ENCODE peak calls at places on chromosomes 13 and 19, in ten cellular contexts. H, M, D, A, P, C, S, X, I and Z are unnamed samples.

GRCh38 chr13:110563463-110563774 is 1.9 kb upstream of the RAB20 start:
- DNase-seq in H (no peak), M (no peak), D (no peak), A (no peak), P (no peak), C (no peak), S (no peak), X (no peak), I (no peak), Z (no peak)

GRCh38 chr19:2014731-2015610 is 543 bp downstream of the BTBD2 start:
- DNase-seq in H (no peak), M (no peak), D (no peak), A (no peak), P (no peak), C (no peak), S (no peak), X (no peak), I (no peak), Z (no peak)

GRCh38 chr13:101157261-101157660 is 259.0 kb downstream of the NALCN start:
- DNase-seq in H (no peak), M (no peak), D (no peak), A (no peak), P (no peak), C (no peak), S (no peak), X (peak; percentile 4), I (no peak), Z (no peak)

GRCh38 chr13:76129305-76130040 is 493.3 kb downstream of the LMO7 start:
- DNase-seq in H (no peak), M (no peak), D (no peak), A (no peak), P (no peak), C (no peak), S (no peak), X (no peak), I (no peak), Z (no peak)

GRCh38 chr13:30303269-30303668 is 4.1 kb downstream of the KATNAL1 start:
- DNase-seq in H (no peak), M (no peak), D (no peak), A (no peak), P (no peak), C (no peak), S (no peak), X (no peak), I (no peak), Z (no peak)

GRCh38 chr13:90272356-90272755 is 1075.1 kb upstream of the MIR17HG start:
- DNase-seq in H (no peak), M (no peak), D (no peak), A (no peak), P (no peak), C (peak; percentile 26), S (peak; percentile 65), X (peak; percentile 81), I (no peak), Z (no peak)

GRCh38 chr19:4914736-4915501 is 5.6 kb downstream of the UHRF1 start:
- DNase-seq in H (peak; percentile 89), M (peak; percentile 91), D (no peak), A (no peak), P (peak; percentile 90), C (peak; percentile 80), S (peak; percentile 73), X (peak; percentile 87), I (peak; percentile 71), Z (peak; percentile 89)

GRCh38 chr19:4977299-4978174 is 8.6 kb downstream of the KDM4B start:
- DNase-seq in H (peak; percentile 37), M (no peak), D (peak; percentile 85), A (no peak), P (peak; percentile 88), C (peak; percentile 90), S (peak; percentile 92), X (peak; percentile 67), I (no peak), Z (peak; percentile 74)

GRCh38 chr19:48493718-48494515 is 17.7 kb downstream of the LMTK3 start:
- DNase-seq in H (no peak), M (no peak), D (no peak), A (no peak), P (no peak), C (no peak), S (no peak), X (no peak), I (no peak), Z (no peak)

GRCh38 chr19:48490980-48491792 is 20.4 kb downstream of the LMTK3 start:
- DNase-seq in H (peak; percentile 66), M (peak; percentile 74), D (no peak), A (no peak), P (no peak), C (no peak), S (no peak), X (no peak), I (peak; percentile 48), Z (no peak)

GRCh38 chr19:48491793-48492123 is 19.9 kb downstream of the LMTK3 start:
- DNase-seq in H (no peak), M (no peak), D (no peak), A (no peak), P (no peak), C (no peak), S (no peak), X (no peak), I (no peak), Z (no peak)

GRCh38 chr19:48495391-48495790 is 16.2 kb downstream of the LMTK3 start:
- DNase-seq in H (no peak), M (no peak), D (no peak), A (no peak), P (no peak), C (no peak), S (peak; percentile 41), X (no peak), I (no peak), Z (no peak)

GRCh38 chr19:48492925-48493717 is 18.5 kb downstream of the LMTK3 start:
- DNase-seq in H (peak; percentile 98), M (peak; percentile 88), D (peak; percentile 97), A (peak; percentile 95), P (peak; percentile 96), C (peak; percentile 99), S (peak; percentile 99), X (peak; percentile 92), I (peak; percentile 99), Z (peak; percentile 85)
- H3K4me3 ChIP-seq in H (peak overlapping the region; percentile 44), M (peak overlapping the region; percentile 58), D (peak overlapping the region; percentile 41), A (peak overlapping the region; percentile 25), P (peak overlapping the region; percentile 60), C (peak overlapping the region; percentile 60), S (peak overlapping the region; percentile 58), X (peak overlapping the region; percentile 69), I (no peak overlapping the region), Z (peak overlapping the region; percentile 34)

GRCh38 chr13:113122571-113123225 is at the start of gene F10:
- DNase-seq in H (peak; percentile 78), M (no peak), D (peak; percentile 62), A (peak; percentile 47), P (peak; percentile 75), C (peak; percentile 74), S (peak; percentile 78), X (no peak), I (peak; percentile 41), Z (no peak)
- TF ChIP-seq CTCF in H (peak; percentile 57), M (no peak), D (no peak), A (no peak), P (peak; percentile 29), C (no peak), S (peak; percentile 5), X (no peak), I (no peak), Z (no peak)

GRCh38 chr13:23901365-23901764 is 4.1 kb upstream of the C1QTNF9B start:
- DNase-seq in H (no peak), M (no peak), D (no peak), A (no peak), P (peak; percentile 44), C (peak; percentile 18), S (no peak), X (peak; percentile 70), I (no peak), Z (no peak)

GRCh38 chr13:23903906-23904280 is 6.6 kb upstream of the C1QTNF9B start:
- DNase-seq in H (no peak), M (no peak), D (no peak), A (no peak), P (no peak), C (no peak), S (no peak), X (no peak), I (no peak), Z (no peak)

GRCh38 chr13:23899555-23899954 is 2.3 kb upstream of the C1QTNF9B start:
- DNase-seq in H (no peak), M (no peak), D (peak; percentile 37), A (peak; percentile 59), P (peak; percentile 64), C (peak; percentile 79), S (peak; percentile 59), X (peak; percentile 37), I (no peak), Z (peak; percentile 33)

GRCh38 chr13:23905766-23906165 is 8.5 kb upstream of the C1QTNF9B start:
- DNase-seq in H (no peak), M (no peak), D (no peak), A (no peak), P (no peak), C (peak; percentile 16), S (no peak), X (no peak), I (no peak), Z (no peak)

DNA sequence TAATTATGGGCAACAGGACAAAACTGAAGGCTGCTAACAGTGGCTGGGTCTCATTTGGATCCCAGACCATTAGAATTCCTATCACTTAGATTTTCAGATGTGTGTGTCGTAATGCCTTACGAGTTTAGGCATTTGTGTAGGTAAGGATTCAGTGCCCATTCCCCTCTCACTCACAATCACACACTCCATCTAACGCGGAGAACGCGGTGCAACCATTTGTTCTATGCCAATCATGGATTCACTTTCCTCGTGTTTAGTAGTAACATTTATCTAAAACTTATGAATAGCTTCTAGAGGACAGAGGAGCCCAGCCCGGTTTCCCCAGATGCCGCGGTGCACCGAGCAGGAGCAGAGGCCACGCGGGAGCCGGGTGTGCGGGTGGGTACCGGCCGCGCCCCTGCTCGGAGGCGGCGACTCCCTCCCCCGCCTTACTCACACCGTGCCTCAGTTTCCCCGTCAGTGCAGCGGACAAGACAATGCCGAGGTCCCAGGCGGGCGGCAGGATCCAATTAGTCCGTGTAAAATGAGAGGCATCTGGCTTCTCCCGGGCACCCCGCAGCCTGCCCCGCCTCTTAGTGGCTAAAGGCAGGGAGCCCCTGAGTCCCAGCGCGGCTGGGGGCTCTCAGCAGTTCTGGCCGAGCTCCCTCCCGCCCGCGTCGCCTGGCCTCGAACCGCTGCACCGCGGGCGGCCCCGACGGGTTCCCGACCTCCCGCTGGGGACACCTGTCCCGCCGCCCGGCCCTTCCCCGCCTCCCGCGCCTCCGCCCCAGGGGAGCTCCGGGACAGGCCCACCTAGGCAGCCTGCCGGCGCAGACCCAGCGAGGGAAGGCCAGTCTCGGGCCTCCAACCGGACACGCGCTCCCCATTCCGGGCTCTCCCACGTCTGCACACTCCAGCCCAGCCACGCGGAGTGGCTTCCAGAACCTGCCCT is 5.9 kb upstream of the C1QTNF9B start:
- DNase-seq in H (no peak), M (no peak), D (no peak), A (no peak), P (no peak), C (no peak), S (no peak), X (no peak), I (no peak), Z (no peak)
- H3K4me3 ChIP-seq in H (no peak overlapping the region), M (no peak overlapping the region), D (no peak overlapping the region), A (peak overlapping the region; percentile 23), P (peak overlapping the region; percentile 32), C (no peak overlapping the region), S (peak overlapping the region; percentile 17), X (no peak overlapping the region), I (no peak overlapping the region), Z (no peak overlapping the region)

DNA sequence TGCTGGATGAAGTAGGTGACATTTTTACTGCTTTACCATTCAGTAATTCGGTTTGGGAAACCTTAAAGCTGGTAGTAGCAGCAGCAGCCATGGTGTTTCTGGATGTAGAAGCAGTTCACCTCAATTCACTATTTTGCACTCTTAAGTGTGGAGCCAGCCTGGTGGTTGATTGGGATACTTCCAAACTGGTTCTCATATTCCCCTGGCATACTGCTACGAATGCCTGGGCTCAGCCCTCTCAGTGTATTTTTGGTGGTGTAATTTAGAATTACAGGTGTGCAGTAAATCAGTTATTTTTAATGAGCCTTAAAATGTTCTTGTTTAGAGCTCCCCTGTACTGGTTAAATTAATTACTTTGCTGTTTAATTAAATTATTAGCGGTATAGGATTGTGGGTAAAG is 12.4 kb downstream of the HNRNPM start:
- DNase-seq in H (no peak), M (no peak), D (no peak), A (no peak), P (no peak), C (no peak), S (no peak), X (no peak), I (no peak), Z (no peak)
- TF ChIP-seq CTCF in H (no peak), M (no peak), D (no peak), A (no peak), P (no peak), C (no peak), S (no peak), X (no peak), I (no peak), Z (no peak)